ENCODE peak calls at places on chromosomes 3 and 15, in four cellular contexts. J is psoas muscle, C is fibroblast of pulmonary artery, M is BE2C. K is an unnamed sample.

GRCh38 chr3:108175352-108175751 is 46.9 kb downstream of the IFT57 start:
- DNase-seq in J (no peak), C (no peak), M (no peak), K (no peak)

GRCh38 chr3:42509111-42509510 is 6.7 kb downstream of the VIPR1 start:
- DNase-seq in J (peak), C (no peak), M (no peak), K (no peak)

GRCh38 chr15:85615930-85616329 is 178.8 kb downstream of the KLHL25 start:
- DNase-seq in J (no peak), C (peak), M (peak), K (peak)

GRCh38 chr15:42175671-42176070 is 19.2 kb upstream of the PLA2G4F start:
- DNase-seq in J (no peak), C (no peak), M (no peak), K (no peak)

GRCh38 chr3:161305095-161305991 is 66.0 kb downstream of the SPTSSB start:
- DNase-seq in J (no peak), C (peak), M (no peak), K (no peak)

GRCh38 chr15:72227192-72227586 is 3.8 kb downstream of the PKM start:
- DNase-seq in J (peak), C (peak), M (no peak), K (no peak)

GRCh38 chr3:101518421-101518871 is 5.4 kb upstream of the SENP7 start:
- DNase-seq in J (no peak), C (no peak), M (no peak), K (peak)

GRCh38 chr15:82081904-82082810 is 36.3 kb upstream of the MEX3B start:
- DNase-seq in J (no peak), C (peak), M (peak), K (no peak)

GRCh38 chr3:9825461-9826040 is 15.5 kb downstream of the TTLL3 start:
- DNase-seq in J (no peak), C (no peak), M (no peak), K (no peak)

GRCh38 chr15:32786906-32787305 is 69.1 kb downstream of the GREM1 start:
- DNase-seq in J (no peak), C (no peak), M (no peak), K (no peak)

GRCh38 chr3:190585771-190586630 is 72.1 kb downstream of the IL1RAP start:
- DNase-seq in J (no peak), C (peak), M (no peak), K (no peak)

GRCh38 chr3:46634856-46635255 is 22.5 kb downstream of the FAM240A start:
- DNase-seq in J (no peak), C (no peak), M (no peak), K (no peak)

GRCh38 chr3:138440137-138440536 is 5.7 kb downstream of the ESYT3 start:
- DNase-seq in J (no peak), C (no peak), M (no peak), K (no peak)

GRCh38 chr15:60155661-60156060 is 151.6 kb downstream of the FOXB1 start:
- DNase-seq in J (no peak), C (peak), M (no peak), K (no peak)

GRCh38 chr3:127620637-127621375 is 8.2 kb upstream of the PODXL2 start:
- DNase-seq in J (no peak), C (no peak), M (no peak), K (no peak)

GRCh38 chr3:182389041-182389815 is 404.1 kb upstream of the ATP11B start:
- DNase-seq in J (no peak), C (no peak), M (no peak), K (no peak)

GRCh38 chr3:23968467-23969184 is 23.5 kb downstream of the NR1D2 start:
- DNase-seq in J (peak), C (peak), M (no peak), K (no peak)

GRCh38 chr3:101803152-101803782 is 24.3 kb downstream of the NXPE3 start:
- DNase-seq in J (no peak), C (peak), M (peak), K (peak)

GRCh38 chr15:35305906-35306305 is 220.8 kb upstream of the NANOGP8 start:
- DNase-seq in J (no peak), C (peak), M (no peak), K (no peak)

GRCh38 chr3:151468284-151468917 is 7.5 kb upstream of the IGSF10 start:
- DNase-seq in J (no peak), C (peak), M (peak), K (peak)

GRCh38 chr3:136783708-136784191 is 31.6 kb upstream of the STAG1 start:
- DNase-seq in J (no peak), C (no peak), M (no peak), K (no peak)

GRCh38 chr3:179622023-179622422 is 17.4 kb downstream of the NDUFB5 start:
- DNase-seq in J (no peak), C (no peak), M (no peak), K (no peak)

GRCh38 chr15:65512807-65513416 is 4.6 kb downstream of the DPP8 start:
- DNase-seq in J (peak), C (peak), M (no peak), K (no peak)

GRCh38 chr3:151145713-151146070 is 57.3 kb downstream of the GPR171 start:
- DNase-seq in J (no peak), C (no peak), M (no peak), K (no peak)

GRCh38 chr15:84775867-84776449 is 27.6 kb downstream of the ZNF592 start:
- DNase-seq in J (no peak), C (no peak), M (no peak), K (no peak)

GRCh38 chr3:156303316-156303715 is 182.9 kb downstream of the KCNAB1 start:
- DNase-seq in J (no peak), C (no peak), M (no peak), K (no peak)

GRCh38 chr3:37402351-37402750 is 228.0 kb upstream of the LRRFIP2 start:
- DNase-seq in J (no peak), C (peak), M (no peak), K (no peak)

GRCh38 chr3:18124501-18124900 is 300.6 kb downstream of the SATB1 start:
- DNase-seq in J (no peak), C (peak), M (no peak), K (no peak)

GRCh38 chr3:184371570-184372018 is 6.4 kb downstream of the THPO start:
- DNase-seq in J (peak), C (peak), M (peak), K (peak)

GRCh38 chr3:133573629-133574194 is at the start of gene CDV3:
- DNase-seq in J (no peak), C (no peak), M (no peak), K (no peak)

GRCh38 chr15:39602143-39602542 is 21.3 kb downstream of the THBS1 start:
- DNase-seq in J (no peak), C (no peak), M (no peak), K (no peak)

GRCh38 chr3:168956087-168956486 is 707.4 kb downstream of the MECOM start:
- DNase-seq in J (no peak), C (no peak), M (no peak), K (no peak)

GRCh38 chr3:73214846-73215245 is 153.4 kb downstream of the EBLN2 start:
- DNase-seq in J (no peak), C (no peak), M (no peak), K (no peak)

GRCh38 chr15:50414624-50415023 is 9.6 kb upstream of the USP8 start:
- DNase-seq in J (no peak), C (no peak), M (no peak), K (no peak)

GRCh38 chr3:125250973-125251372 is 38.4 kb upstream of the SLC12A8 start:
- DNase-seq in J (no peak), C (no peak), M (no peak), K (no peak)

GRCh38 chr3:23991236-23992050 is 46.4 kb downstream of the NR1D2 start:
- DNase-seq in J (no peak), C (peak), M (peak), K (no peak)

DNA sequence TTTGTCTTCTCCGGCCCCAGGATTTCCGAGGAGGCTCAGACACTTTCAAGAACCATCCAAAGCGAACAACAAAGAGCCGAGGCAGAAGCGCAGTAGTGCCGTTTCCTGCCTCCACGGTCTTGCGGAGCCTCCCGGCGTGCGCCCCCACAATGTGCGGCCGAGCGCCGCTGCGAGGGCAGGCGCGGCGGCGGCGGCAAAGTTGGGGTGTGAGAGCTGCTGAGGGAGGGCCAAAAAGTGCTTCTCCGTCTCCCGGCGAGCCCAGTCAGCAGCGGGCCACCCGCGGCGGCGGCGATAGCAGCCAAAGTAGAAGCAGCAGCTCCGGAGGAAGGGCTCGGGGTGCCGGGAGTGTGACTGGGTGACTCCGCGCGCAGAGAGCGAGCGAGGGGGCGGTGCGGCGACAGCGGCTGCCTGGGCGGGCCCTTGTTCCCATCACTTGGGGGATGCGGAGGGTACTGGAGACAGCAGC is 749.1 kb downstream of the ROBO1 start:
- DNase-seq in J (peak), C (peak), M (peak), K (peak)
- TF ChIP-seq CTCF in J (no peak), C (no peak), M (peak), K (no peak)

GRCh38 chr3:12948371-12948770 is 107.0 kb upstream of the RPL32 start:
- DNase-seq in J (no peak), C (no peak), M (no peak), K (no peak)

GRCh38 chr3:12946661-12947316 is 105.4 kb upstream of the RPL32 start:
- DNase-seq in J (no peak), C (no peak), M (no peak), K (no peak)

GRCh38 chr3:12948891-12949711 is 107.7 kb upstream of the RPL32 start:
- DNase-seq in J (no peak), C (peak), M (peak), K (peak)

GRCh38 chr3:12946134-12946533 is 104.8 kb upstream of the RPL32 start:
- DNase-seq in J (no peak), C (no peak), M (no peak), K (no peak)

DNA sequence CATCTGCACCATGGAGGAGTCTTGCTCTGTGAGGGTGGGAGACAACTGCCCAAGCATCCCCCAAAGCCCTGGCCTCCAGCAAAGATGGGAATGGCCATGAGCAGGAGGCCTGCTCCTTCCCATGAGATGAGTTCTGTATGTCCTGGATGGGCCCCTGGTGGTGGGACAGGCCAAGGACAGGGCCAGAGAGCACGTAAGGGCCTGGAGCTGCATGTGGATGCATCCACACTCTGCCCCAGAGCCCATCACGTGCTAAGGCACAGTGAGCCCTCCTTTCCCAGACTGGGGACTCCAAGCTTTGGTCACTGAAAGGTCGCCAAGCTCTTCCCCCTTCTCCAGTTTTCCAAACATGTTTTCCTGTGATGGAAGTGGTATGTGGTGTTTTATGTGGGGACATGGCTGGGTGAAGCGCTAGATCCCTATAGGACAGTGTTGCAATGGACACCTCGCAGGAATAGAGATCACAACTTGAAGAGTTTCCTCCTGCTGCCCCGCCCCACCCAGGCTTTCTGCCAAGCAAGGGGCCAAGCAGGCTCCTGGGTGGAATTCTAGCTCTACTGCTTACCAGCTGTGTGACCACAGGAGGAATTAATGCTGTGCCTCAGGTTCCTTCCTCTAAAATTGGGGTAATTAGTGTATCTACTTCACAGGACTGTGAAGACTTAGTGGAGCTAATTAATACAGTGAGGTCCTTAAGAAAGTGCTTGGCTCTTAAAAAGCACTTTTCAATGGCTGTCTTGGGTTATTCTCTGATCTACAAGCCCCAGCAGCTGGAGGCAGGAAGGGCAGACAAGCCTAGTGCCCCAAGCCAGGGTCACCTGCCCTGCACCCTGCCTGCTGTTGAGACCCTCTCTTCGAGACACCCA is 106.4 kb upstream of the RPL32 start:
- DNase-seq in J (peak), C (peak), M (no peak), K (no peak)
- TF ChIP-seq CTCF in J (peak), C (peak), M (no peak), K (no peak)

GRCh38 chr3:157494581-157495281 is 8.5 kb downstream of the VEPH1 start:
- DNase-seq in J (no peak), C (no peak), M (no peak), K (no peak)

GRCh38 chr3:157498374-157498773 is 4.8 kb downstream of the VEPH1 start:
- DNase-seq in J (no peak), C (no peak), M (no peak), K (no peak)

GRCh38 chr3:157491136-157491535 is 12.1 kb downstream of the VEPH1 start:
- DNase-seq in J (no peak), C (no peak), M (no peak), K (no peak)

GRCh38 chr3:157495846-157496245 is 7.4 kb downstream of the VEPH1 start:
- DNase-seq in J (no peak), C (no peak), M (no peak), K (no peak)

GRCh38 chr3:157493627-157494550 is 9.3 kb downstream of the VEPH1 start:
- DNase-seq in J (no peak), C (peak), M (no peak), K (no peak)
- TF ChIP-seq CTCF in J (peak), C (peak), M (peak), K (peak)

DNA sequence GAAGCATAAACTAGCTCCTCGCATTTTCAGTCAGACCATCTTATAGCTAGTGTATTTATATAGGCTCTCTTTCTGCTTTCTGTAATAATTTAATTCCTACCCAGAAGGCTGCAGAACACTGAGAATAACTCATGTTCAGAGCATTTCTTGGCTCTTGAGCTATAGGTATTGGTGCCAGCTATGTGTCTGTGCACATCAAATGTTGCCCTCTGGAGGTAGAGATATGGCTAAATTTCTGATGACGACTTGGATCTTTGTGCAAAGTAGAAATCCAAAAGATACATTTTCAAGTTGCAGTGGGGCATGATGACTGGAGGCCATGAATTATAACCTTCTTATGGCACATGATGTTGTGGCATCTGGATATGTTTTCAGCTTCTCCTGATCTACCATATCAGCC is 336.2 kb upstream of the TPM1 start:
- DNase-seq in J (no peak), C (peak), M (no peak), K (no peak)
- TF ChIP-seq CTCF in J (no peak), C (no peak), M (peak), K (no peak)

DNA sequence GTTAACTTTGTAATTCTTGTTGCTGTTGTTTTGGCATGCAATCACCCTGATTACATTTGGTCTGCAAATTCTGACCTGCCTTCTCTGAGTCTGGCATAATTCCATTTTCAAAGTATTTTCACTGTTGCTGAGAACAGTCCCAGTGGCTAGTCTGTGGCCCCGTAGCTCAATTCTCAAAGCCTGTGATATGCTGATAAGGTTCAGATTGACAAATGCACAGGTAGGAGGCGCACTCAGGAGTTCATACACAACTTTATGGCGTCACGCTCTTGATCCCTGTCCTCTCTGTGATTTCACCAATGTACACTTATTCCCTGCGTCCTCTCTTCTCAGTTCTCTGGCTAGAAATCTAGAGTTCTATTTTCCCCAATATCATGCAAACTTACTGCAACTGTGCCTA is 376.6 kb upstream of the SLCO3A1 start:
- DNase-seq in J (no peak), C (no peak), M (no peak), K (no peak)
- TF ChIP-seq CTCF in J (no peak), C (no peak), M (no peak), K (no peak)

GRCh38 chr15:99732268-99732641 is 982 bp downstream of the LYSMD4 start:
- DNase-seq in J (no peak), C (peak), M (no peak), K (no peak)

GRCh38 chr15:99727733-99728132 is 5.5 kb downstream of the LYSMD4 start:
- DNase-seq in J (no peak), C (no peak), M (no peak), K (no peak)

GRCh38 chr15:99731336-99732267 is 1.6 kb downstream of the LYSMD4 start:
- DNase-seq in J (no peak), C (peak), M (no peak), K (no peak)

GRCh38 chr15:99729327-99729726 is 3.9 kb downstream of the LYSMD4 start:
- DNase-seq in J (no peak), C (no peak), M (no peak), K (no peak)

DNA sequence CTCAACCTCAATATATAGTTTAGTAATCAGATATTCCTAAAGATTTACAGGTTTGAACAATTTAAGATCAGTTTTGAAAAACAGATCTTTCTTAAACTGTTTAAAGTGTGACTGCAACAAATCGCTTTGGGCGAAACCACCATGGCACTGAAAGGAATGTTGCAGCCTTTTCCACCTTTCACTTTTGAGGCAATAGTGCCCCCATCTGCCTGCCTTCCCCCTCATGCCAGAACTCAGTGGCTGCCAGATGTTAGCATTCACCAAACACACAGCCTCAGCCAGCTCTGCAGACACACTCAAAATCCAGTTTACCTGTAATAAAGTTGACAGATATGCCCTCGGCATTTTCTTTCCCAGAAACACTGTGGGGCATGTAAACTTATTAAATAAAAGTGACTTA is 3.3 kb downstream of the LYSMD4 start:
- DNase-seq in J (no peak), C (peak), M (peak), K (peak)
- TF ChIP-seq CTCF in J (peak), C (peak), M (peak), K (peak)

K was measured in GM13976.